ENCODE peak calls at places on chromosomes 7 and 10, in eight cellular contexts. Z is epithelial cell of esophagus; S is SK-N-SH; T is colonic mucosa; F is CD8-positive, alpha-beta memory T cell; R is BJ; K is lower lobe of right lung; O is psoas muscle. E is an unnamed sample.

GRCh38 chr10:48557511-48558123 is 47.3 kb downstream of the ARHGAP22 start:
- DNase-seq in Z (peak), S (no peak), T (no peak), F (no peak), R (no peak), K (no peak), O (no peak), E (no peak)

GRCh38 chr10:112217413-112218390 is 34.1 kb upstream of the GPAM start:
- DNase-seq in Z (no peak), S (no peak), T (no peak), F (no peak), R (no peak), K (no peak), O (no peak), E (no peak)

GRCh38 chr7:37031571-37032257 is 307.4 kb upstream of the AOAH start:
- DNase-seq in Z (peak), S (no peak), T (peak), F (no peak), R (peak), K (peak), O (peak), E (peak)

GRCh38 chr10:7438196-7438986 is 27.6 kb upstream of the SFMBT2 start:
- DNase-seq in Z (no peak), S (peak), T (no peak), F (no peak), R (no peak), K (no peak), O (no peak), E (no peak)

GRCh38 chr7:158955146-158955870 is 99.0 kb downstream of the DYNC2I1 start:
- DNase-seq in Z (no peak), S (peak), T (no peak), F (no peak), R (no peak), K (no peak), O (no peak), E (no peak)

GRCh38 chr10:30114871-30115270 is 55.5 kb upstream of the JCAD start:
- DNase-seq in Z (peak), S (peak), T (no peak), F (no peak), R (no peak), K (no peak), O (no peak), E (no peak)

GRCh38 chr7:50857804-50858203 is 75.1 kb upstream of the GRB10 start:
- DNase-seq in Z (no peak), S (no peak), T (no peak), F (no peak), R (no peak), K (no peak), O (no peak), E (no peak)

GRCh38 chr10:61792097-61792496 is 109.4 kb upstream of the ARID5B start:
- DNase-seq in Z (no peak), S (no peak), T (no peak), F (no peak), R (no peak), K (no peak), O (no peak), E (no peak)

GRCh38 chr10:44989621-44990301 is 11.0 kb upstream of the ZNF22 start:
- DNase-seq in Z (no peak), S (no peak), T (peak), F (no peak), R (no peak), K (no peak), O (no peak), E (no peak)

GRCh38 chr10:114060456-114060855 is 16.8 kb downstream of the ADRB1 start:
- DNase-seq in Z (no peak), S (no peak), T (no peak), F (no peak), R (no peak), K (no peak), O (no peak), E (no peak)

GRCh38 chr7:92608380-92609322 is 18.5 kb upstream of the FAM133B start:
- DNase-seq in Z (peak), S (no peak), T (peak), F (no peak), R (no peak), K (peak), O (no peak), E (no peak)

GRCh38 chr10:78953124-78954008 is 115.4 kb upstream of the ZMIZ1 start:
- DNase-seq in Z (no peak), S (no peak), T (no peak), F (no peak), R (no peak), K (no peak), O (peak), E (peak)

GRCh38 chr7:73861305-73861704 is 346 bp downstream of the TMEM270 start:
- DNase-seq in Z (no peak), S (no peak), T (no peak), F (no peak), R (no peak), K (no peak), O (no peak), E (no peak)

GRCh38 chr10:59908808-59909143 is 2.4 kb upstream of the CCDC6 start:
- DNase-seq in Z (no peak), S (no peak), T (no peak), F (no peak), R (no peak), K (no peak), O (no peak), E (no peak)
- H3K4me3 ChIP-seq in Z (no peak), S (no peak), T (peak), F (peak), R (peak), K (peak), O (peak), E (no peak)

GRCh38 chr7:91267558-91267955 is 3.3 kb downstream of the FZD1 start:
- DNase-seq in Z (peak), S (no peak), T (no peak), F (no peak), R (peak), K (no peak), O (no peak), E (no peak)
- H3K4me3 ChIP-seq in Z (peak), S (no peak), T (peak), F (no peak), R (peak), K (peak), O (peak), E (peak)

DNA sequence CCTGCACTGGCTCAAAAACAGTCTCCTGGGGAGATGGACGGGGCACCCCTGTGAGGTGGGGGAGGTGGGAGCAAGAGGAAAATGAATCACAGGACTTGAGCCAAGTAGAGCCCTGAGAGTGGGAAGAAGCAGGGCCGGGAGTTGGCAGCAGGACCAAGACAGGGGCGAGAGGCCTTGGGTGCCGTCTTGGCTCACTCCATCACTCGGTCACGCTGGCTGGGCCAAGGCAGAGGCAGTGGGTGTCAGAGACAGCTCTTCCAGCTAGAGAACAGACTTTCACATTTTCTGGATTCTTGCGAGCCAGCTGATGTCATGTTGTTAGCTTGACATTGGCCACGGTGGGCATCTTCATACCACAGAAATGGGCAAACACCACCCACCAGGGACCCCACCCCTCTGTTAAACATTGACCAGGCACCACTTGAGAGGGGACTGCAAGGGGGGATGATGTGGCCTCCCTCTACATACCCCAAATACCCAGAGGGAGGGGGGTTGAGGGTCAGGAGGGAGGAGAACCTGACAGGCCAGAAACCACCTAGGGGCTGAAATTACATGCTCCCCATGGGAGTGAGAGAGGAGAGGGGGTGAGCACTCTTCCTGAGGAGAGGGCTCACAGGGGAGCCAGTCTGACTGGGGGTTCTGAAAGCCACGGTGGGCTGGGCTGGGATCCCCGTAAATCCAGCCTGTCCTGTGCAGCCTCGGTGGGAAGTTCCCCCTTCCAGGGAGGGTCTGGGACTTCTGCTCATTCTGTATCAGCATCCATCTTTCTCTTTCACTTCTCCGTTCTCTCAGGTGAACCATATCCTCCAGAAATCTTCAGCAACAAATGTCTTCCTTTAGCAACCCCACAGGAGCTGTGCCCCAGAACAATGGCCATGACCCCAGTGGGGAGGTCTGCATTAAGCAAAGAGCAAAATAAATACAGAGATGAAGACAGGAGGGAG is 19.6 kb downstream of the CAMK2B start:
- DNase-seq in Z (no peak), S (no peak), T (peak), F (no peak), R (no peak), K (no peak), O (no peak), E (no peak)
- H3K4me3 ChIP-seq in Z (no peak), S (no peak), T (no peak), F (no peak), R (no peak), K (no peak), O (no peak), E (no peak)

GRCh38 chr10:73246322-73246782 is 703 bp downstream of the DNAJC9 start:
- DNase-seq in Z (no peak), S (no peak), T (no peak), F (no peak), R (no peak), K (no peak), O (no peak), E (no peak)

GRCh38 chr10:73247509-73248258 is 629 bp upstream of the DNAJC9 start:
- DNase-seq in Z (no peak), S (no peak), T (no peak), F (no peak), R (no peak), K (no peak), O (no peak), E (no peak)

GRCh38 chr10:73248259-73248724 is 1.2 kb upstream of the DNAJC9 start:
- DNase-seq in Z (no peak), S (no peak), T (no peak), F (no peak), R (no peak), K (no peak), O (no peak), E (no peak)

GRCh38 chr10:73246783-73247508 is at the start of gene DNAJC9:
- DNase-seq in Z (peak), S (peak), T (peak), F (peak), R (peak), K (peak), O (peak), E (peak)

DNA sequence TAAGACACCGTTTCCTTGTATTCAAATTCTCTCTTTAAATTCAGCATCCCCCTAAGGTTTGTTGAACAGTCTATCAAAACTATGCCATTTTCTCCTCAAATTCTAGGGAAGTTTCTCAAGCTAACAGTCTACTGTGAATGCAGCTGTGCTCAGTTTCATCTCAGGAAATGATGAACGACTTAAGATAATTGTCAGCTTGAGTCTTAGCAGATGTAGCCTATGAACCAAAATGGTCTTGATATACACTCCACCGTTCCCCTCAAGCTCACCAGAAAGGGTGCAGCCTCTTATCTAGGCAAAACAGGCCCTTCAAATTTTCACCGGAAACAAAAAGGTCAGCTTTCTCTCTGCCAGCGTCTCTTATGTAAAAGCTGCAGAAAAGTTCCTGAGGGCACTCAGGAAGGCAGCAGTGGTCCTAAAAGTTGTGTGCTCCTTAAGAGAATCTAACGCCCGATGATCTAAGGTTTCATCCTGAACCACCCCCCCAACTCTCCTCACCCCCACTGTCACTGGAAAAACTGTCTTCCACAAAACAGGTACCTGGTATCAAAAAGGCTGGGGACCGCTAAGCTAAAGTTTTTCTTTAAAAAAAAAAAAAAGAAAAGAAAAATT is 2.1 kb downstream of the DNAJC9 start:
- DNase-seq in Z (no peak), S (no peak), T (no peak), F (no peak), R (no peak), K (no peak), O (no peak), E (no peak)
- H3K4me3 ChIP-seq in Z (peak), S (peak), T (no peak), F (no peak), R (no peak), K (no peak), O (no peak), E (peak)

GRCh38 chr10:27741173-27742091 is 4.2 kb downstream of the MKX start:
- DNase-seq in Z (no peak), S (peak), T (no peak), F (no peak), R (no peak), K (no peak), O (peak), E (no peak)
- H3K4me3 ChIP-seq in Z (peak), S (no peak), T (peak), F (peak), R (peak), K (peak), O (peak), E (peak)

GRCh38 chr10:69435966-69436520 is 15.2 kb upstream of the TSPAN15 start:
- DNase-seq in Z (no peak), S (no peak), T (no peak), F (no peak), R (no peak), K (no peak), O (no peak), E (no peak)

GRCh38 chr10:69439813-69440506 is 11.3 kb upstream of the TSPAN15 start:
- DNase-seq in Z (peak), S (no peak), T (no peak), F (no peak), R (peak), K (peak), O (no peak), E (peak)

GRCh38 chr10:69438531-69439349 is 12.5 kb upstream of the TSPAN15 start:
- DNase-seq in Z (peak), S (peak), T (no peak), F (no peak), R (no peak), K (no peak), O (no peak), E (no peak)

GRCh38 chr10:69437321-69438259 is 13.7 kb upstream of the TSPAN15 start:
- DNase-seq in Z (peak), S (no peak), T (no peak), F (no peak), R (no peak), K (no peak), O (no peak), E (no peak)

GRCh38 chr10:69439350-69439739 is 11.9 kb upstream of the TSPAN15 start:
- DNase-seq in Z (peak), S (no peak), T (peak), F (no peak), R (no peak), K (no peak), O (peak), E (no peak)
- H3K4me3 ChIP-seq in Z (no peak), S (no peak), T (no peak), F (no peak), R (no peak), K (no peak), O (no peak), E (no peak)

GRCh38 chr7:98106647-98107312 is at the start of gene LMTK2:
- DNase-seq in Z (peak), S (peak), T (peak), F (peak), R (peak), K (peak), O (peak), E (peak)

GRCh38 chr7:98107313-98107691 is 640 bp downstream of the LMTK2 start:
- DNase-seq in Z (peak), S (no peak), T (no peak), F (peak), R (no peak), K (no peak), O (no peak), E (no peak)

GRCh38 chr7:98110249-98111022 is 3.8 kb downstream of the LMTK2 start:
- DNase-seq in Z (peak), S (peak), T (peak), F (no peak), R (no peak), K (peak), O (no peak), E (no peak)

GRCh38 chr7:98102170-98102569 is 4.5 kb upstream of the LMTK2 start:
- DNase-seq in Z (no peak), S (no peak), T (no peak), F (no peak), R (no peak), K (no peak), O (no peak), E (no peak)

DNA sequence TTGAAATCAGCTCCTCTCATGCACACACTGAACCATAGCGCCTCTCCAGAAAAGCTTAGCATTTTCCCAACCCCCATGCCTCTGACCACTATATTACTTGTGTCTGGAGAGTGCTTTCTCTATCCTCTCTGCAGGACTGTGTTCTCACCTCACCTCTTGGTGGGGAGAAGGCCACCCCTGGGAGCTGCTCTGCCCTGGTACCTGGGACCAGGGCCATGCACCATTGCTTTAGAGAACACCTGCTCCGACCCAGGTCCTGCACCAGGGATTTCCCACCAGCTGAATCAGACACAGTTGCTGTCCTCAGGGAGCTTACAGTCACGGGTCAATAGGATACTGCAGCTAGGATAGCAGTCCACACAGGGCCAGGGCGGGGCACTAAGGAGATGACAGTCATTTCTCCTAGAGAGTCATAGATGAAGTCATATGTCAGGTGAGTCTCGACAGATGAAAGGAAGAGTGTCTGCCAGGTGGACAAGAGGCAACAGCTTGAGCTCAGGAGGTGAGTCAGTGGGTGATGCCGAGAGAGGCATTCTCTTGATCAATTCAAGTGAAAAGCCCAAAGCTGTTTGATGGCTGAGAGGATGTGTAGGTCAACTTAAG is 619 bp upstream of the LMTK2 start:
- DNase-seq in Z (peak), S (no peak), T (peak), F (no peak), R (no peak), K (no peak), O (no peak), E (no peak)
- H3K4me3 ChIP-seq in Z (peak), S (no peak), T (no peak), F (no peak), R (no peak), K (peak), O (no peak), E (no peak)

GRCh38 chr7:144513332-144513731 is 109.8 kb upstream of the NOBOX start:
- DNase-seq in Z (peak), S (no peak), T (no peak), F (no peak), R (no peak), K (no peak), O (no peak), E (no peak)

GRCh38 chr7:144516729-144517128 is 113.2 kb upstream of the NOBOX start:
- DNase-seq in Z (no peak), S (no peak), T (no peak), F (no peak), R (no peak), K (no peak), O (no peak), E (no peak)

GRCh38 chr7:144519900-144520299 is 116.4 kb upstream of the NOBOX start:
- DNase-seq in Z (no peak), S (no peak), T (no peak), F (no peak), R (no peak), K (no peak), O (no peak), E (no peak)

GRCh38 chr7:144517762-144518161 is 114.3 kb upstream of the NOBOX start:
- DNase-seq in Z (no peak), S (no peak), T (no peak), F (no peak), R (no peak), K (no peak), O (no peak), E (no peak)

GRCh38 chr7:144515430-144515829 is 111.9 kb upstream of the NOBOX start:
- DNase-seq in Z (no peak), S (no peak), T (no peak), F (no peak), R (no peak), K (no peak), O (no peak), E (no peak)
- H3K4me3 ChIP-seq in Z (no peak), S (no peak), T (no peak), F (no peak), R (no peak), K (no peak), O (no peak), E (no peak)

DNA sequence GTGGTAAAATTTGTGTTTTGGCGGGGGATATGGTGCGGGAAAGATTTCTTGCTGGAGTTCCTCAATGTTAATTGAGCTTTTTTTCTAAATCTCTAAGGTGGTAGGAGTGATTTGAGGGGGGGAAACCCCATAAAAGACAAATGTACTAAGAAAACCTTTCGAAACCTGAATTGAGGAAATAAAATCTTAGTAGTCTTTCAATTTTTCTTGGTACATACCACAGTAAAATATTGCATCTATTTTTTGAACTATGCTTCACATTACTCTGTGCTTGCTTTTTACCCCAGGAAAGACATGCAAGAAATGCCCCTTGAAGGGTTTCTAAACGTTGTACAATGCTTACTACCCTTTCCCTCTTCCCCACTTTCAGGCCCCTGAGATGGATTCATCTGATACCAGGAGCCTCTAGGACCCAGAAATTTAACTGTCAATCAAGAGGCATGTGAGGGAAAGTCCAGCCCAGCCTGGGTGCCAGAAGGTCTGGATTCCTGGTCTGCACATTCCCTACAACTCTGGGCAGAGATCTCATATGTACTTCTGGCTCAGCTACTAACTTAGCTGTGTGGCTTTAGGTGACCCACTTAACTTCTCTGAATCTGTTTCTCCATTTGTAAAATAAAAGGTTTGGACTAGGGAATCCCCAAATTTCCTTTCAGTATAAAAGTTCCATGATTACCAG is 5.8 kb upstream of the PDCD4 start:
- DNase-seq in Z (no peak), S (no peak), T (no peak), F (no peak), R (no peak), K (no peak), O (no peak), E (no peak)
- H3K4me3 ChIP-seq in Z (no peak), S (no peak), T (no peak), F (peak), R (no peak), K (no peak), O (no peak), E (no peak)